ENCODE peak calls at places on chromosomes 7 and 10, in six cellular contexts. One of them, this sample, is unnamed.

GRCh38 chr10:132111121-132111731 is 45.5 kb downstream of the JAKMIP3 start:
- DNase-seq in NCI-H2081 treated with DMSO at 0.1 percent for 48 hours: no peak
- DNase-seq in CD8-positive, alpha-beta T cell: peak; percentile 44
- DNase-seq in posterior vena cava: peak; percentile 74
- DNase-seq in upper lobe of right lung: no peak
- DNase-seq in amygdala: no peak
- DNase-seq in this sample: no peak

GRCh38 chr10:127041561-127041960 is 136.3 kb downstream of the DOCK1 start:
- DNase-seq in NCI-H2081 treated with DMSO at 0.1 percent for 48 hours: no peak
- DNase-seq in CD8-positive, alpha-beta T cell: no peak
- DNase-seq in upper lobe of right lung: no peak
- DNase-seq in posterior vena cava: no peak
- DNase-seq in amygdala: no peak
- DNase-seq in this sample: no peak

GRCh38 chr7:132562690-132563089 is 13.6 kb downstream of the PLXNA4 start:
- DNase-seq in NCI-H2081 treated with DMSO at 0.1 percent for 48 hours: no peak
- DNase-seq in CD8-positive, alpha-beta T cell: no peak
- DNase-seq in amygdala: no peak
- DNase-seq in posterior vena cava: no peak
- DNase-seq in upper lobe of right lung: no peak
- DNase-seq in this sample: no peak

GRCh38 chr10:76456190-76456589 is 1024.8 kb downstream of the LRMDA start:
- DNase-seq in NCI-H2081 treated with DMSO at 0.1 percent for 48 hours: no peak
- DNase-seq in CD8-positive, alpha-beta T cell: no peak
- DNase-seq in upper lobe of right lung: no peak
- DNase-seq in amygdala: no peak
- DNase-seq in posterior vena cava: peak; percentile 85
- DNase-seq in this sample: no peak

GRCh38 chr7:32881074-32881982 is 10.2 kb downstream of the KBTBD2 start:
- DNase-seq in upper lobe of right lung: no peak
- DNase-seq in CD8-positive, alpha-beta T cell: no peak
- DNase-seq in amygdala: no peak
- DNase-seq in posterior vena cava: no peak
- DNase-seq in NCI-H2081 treated with DMSO at 0.1 percent for 48 hours: no peak
- DNase-seq in this sample: no peak

GRCh38 chr7:91718071-91718470 is 162.4 kb downstream of the MTERF1 start:
- DNase-seq in amygdala: no peak
- DNase-seq in NCI-H2081 treated with DMSO at 0.1 percent for 48 hours: no peak
- DNase-seq in CD8-positive, alpha-beta T cell: no peak
- DNase-seq in posterior vena cava: no peak
- DNase-seq in upper lobe of right lung: no peak
- DNase-seq in this sample: no peak

GRCh38 chr10:120460776-120461175 is 3.7 kb downstream of the PLPP4 start:
- DNase-seq in upper lobe of right lung: no peak
- DNase-seq in amygdala: no peak
- DNase-seq in CD8-positive, alpha-beta T cell: no peak
- DNase-seq in posterior vena cava: no peak
- DNase-seq in NCI-H2081 treated with DMSO at 0.1 percent for 48 hours: no peak
- DNase-seq in this sample: no peak

GRCh38 chr7:77331938-77332695 is 84.0 kb downstream of the GSAP start:
- DNase-seq in CD8-positive, alpha-beta T cell: peak; percentile 57
- DNase-seq in posterior vena cava: no peak
- DNase-seq in upper lobe of right lung: peak; percentile 72
- DNase-seq in amygdala: no peak
- DNase-seq in NCI-H2081 treated with DMSO at 0.1 percent for 48 hours: peak; percentile 62
- DNase-seq in this sample: peak; percentile 47

GRCh38 chr7:33979807-33980355 is 74.5 kb downstream of the BMPER start:
- DNase-seq in posterior vena cava: no peak
- DNase-seq in amygdala: no peak
- DNase-seq in CD8-positive, alpha-beta T cell: no peak
- DNase-seq in NCI-H2081 treated with DMSO at 0.1 percent for 48 hours: no peak
- DNase-seq in upper lobe of right lung: no peak
- DNase-seq in this sample: no peak

GRCh38 chr10:30505543-30506298 is 71.7 kb downstream of the MAP3K8 start:
- DNase-seq in upper lobe of right lung: no peak
- DNase-seq in amygdala: no peak
- DNase-seq in CD8-positive, alpha-beta T cell: no peak
- DNase-seq in NCI-H2081 treated with DMSO at 0.1 percent for 48 hours: no peak
- DNase-seq in posterior vena cava: no peak
- DNase-seq in this sample: no peak

GRCh38 chr10:12501851-12502525 is 152.6 kb downstream of the CAMK1D start:
- DNase-seq in amygdala: no peak
- DNase-seq in CD8-positive, alpha-beta T cell: no peak
- DNase-seq in NCI-H2081 treated with DMSO at 0.1 percent for 48 hours: no peak
- DNase-seq in posterior vena cava: peak; percentile 62
- DNase-seq in upper lobe of right lung: peak; percentile 46
- DNase-seq in this sample: no peak

GRCh38 chr7:25350074-25350473 is 121.8 kb upstream of the NPVF start:
- DNase-seq in CD8-positive, alpha-beta T cell: no peak
- DNase-seq in posterior vena cava: no peak
- DNase-seq in amygdala: no peak
- DNase-seq in upper lobe of right lung: no peak
- DNase-seq in NCI-H2081 treated with DMSO at 0.1 percent for 48 hours: no peak
- DNase-seq in this sample: no peak

GRCh38 chr10:13311177-13311575 is 11.3 kb upstream of the PHYH start:
- DNase-seq in amygdala: no peak
- DNase-seq in NCI-H2081 treated with DMSO at 0.1 percent for 48 hours: no peak
- DNase-seq in posterior vena cava: no peak
- DNase-seq in upper lobe of right lung: no peak
- DNase-seq in CD8-positive, alpha-beta T cell: no peak
- DNase-seq in this sample: no peak

GRCh38 chr10:74380780-74381179 is 229.8 kb downstream of the ADK start:
- DNase-seq in amygdala: no peak
- DNase-seq in NCI-H2081 treated with DMSO at 0.1 percent for 48 hours: no peak
- DNase-seq in CD8-positive, alpha-beta T cell: no peak
- DNase-seq in upper lobe of right lung: no peak
- DNase-seq in posterior vena cava: no peak
- DNase-seq in this sample: no peak

GRCh38 chr7:148116954-148117353 is 473.6 kb upstream of the C7orf33 start:
- DNase-seq in posterior vena cava: no peak
- DNase-seq in NCI-H2081 treated with DMSO at 0.1 percent for 48 hours: no peak
- DNase-seq in CD8-positive, alpha-beta T cell: no peak
- DNase-seq in amygdala: no peak
- DNase-seq in upper lobe of right lung: no peak
- DNase-seq in this sample: no peak

GRCh38 chr10:82551501-82551900 is 676.5 kb downstream of the NRG3 start:
- DNase-seq in CD8-positive, alpha-beta T cell: no peak
- DNase-seq in amygdala: no peak
- DNase-seq in NCI-H2081 treated with DMSO at 0.1 percent for 48 hours: no peak
- DNase-seq in upper lobe of right lung: no peak
- DNase-seq in posterior vena cava: no peak
- DNase-seq in this sample: no peak

GRCh38 chr7:95897557-95898183 is 125.3 kb downstream of the DYNC1I1 start:
- DNase-seq in NCI-H2081 treated with DMSO at 0.1 percent for 48 hours: peak; percentile 95
- DNase-seq in posterior vena cava: no peak
- DNase-seq in upper lobe of right lung: no peak
- DNase-seq in CD8-positive, alpha-beta T cell: no peak
- DNase-seq in amygdala: no peak
- DNase-seq in this sample: no peak

GRCh38 chr7:40673285-40673684 is 538.5 kb downstream of the SUGCT start:
- DNase-seq in posterior vena cava: no peak
- DNase-seq in amygdala: no peak
- DNase-seq in NCI-H2081 treated with DMSO at 0.1 percent for 48 hours: no peak
- DNase-seq in upper lobe of right lung: no peak
- DNase-seq in CD8-positive, alpha-beta T cell: no peak
- DNase-seq in this sample: no peak

GRCh38 chr10:114541081-114541833 is 116.8 kb downstream of the ABLIM1 start:
- DNase-seq in amygdala: no peak
- DNase-seq in posterior vena cava: peak; percentile 85
- DNase-seq in upper lobe of right lung: no peak
- DNase-seq in CD8-positive, alpha-beta T cell: peak; percentile 80
- DNase-seq in NCI-H2081 treated with DMSO at 0.1 percent for 48 hours: no peak
- DNase-seq in this sample: no peak

GRCh38 chr7:42278360-42278759 is 41.4 kb upstream of the GLI3 start:
- DNase-seq in NCI-H2081 treated with DMSO at 0.1 percent for 48 hours: no peak
- DNase-seq in posterior vena cava: no peak
- DNase-seq in CD8-positive, alpha-beta T cell: no peak
- DNase-seq in upper lobe of right lung: no peak
- DNase-seq in amygdala: no peak
- DNase-seq in this sample: no peak

GRCh38 chr7:26664735-26665420 is 199.5 kb downstream of the SKAP2 start:
- DNase-seq in amygdala: no peak
- DNase-seq in posterior vena cava: no peak
- DNase-seq in upper lobe of right lung: no peak
- DNase-seq in CD8-positive, alpha-beta T cell: peak; percentile 54
- DNase-seq in NCI-H2081 treated with DMSO at 0.1 percent for 48 hours: no peak
- DNase-seq in this sample: no peak

GRCh38 chr10:97428572-97428981 is 2.6 kb downstream of the PGAM1 start:
- DNase-seq in CD8-positive, alpha-beta T cell: no peak
- DNase-seq in posterior vena cava: no peak
- DNase-seq in NCI-H2081 treated with DMSO at 0.1 percent for 48 hours: no peak
- DNase-seq in amygdala: no peak
- DNase-seq in upper lobe of right lung: no peak
- DNase-seq in this sample: no peak

GRCh38 chr10:104080762-104081161 is 4.9 kb downstream of the COL17A1 start:
- DNase-seq in posterior vena cava: no peak
- DNase-seq in NCI-H2081 treated with DMSO at 0.1 percent for 48 hours: no peak
- DNase-seq in upper lobe of right lung: no peak
- DNase-seq in amygdala: no peak
- DNase-seq in CD8-positive, alpha-beta T cell: no peak
- DNase-seq in this sample: no peak

GRCh38 chr10:91088300-91089140 is 131.9 kb upstream of the PCGF5 start:
- DNase-seq in amygdala: no peak
- DNase-seq in upper lobe of right lung: no peak
- DNase-seq in NCI-H2081 treated with DMSO at 0.1 percent for 48 hours: no peak
- DNase-seq in posterior vena cava: no peak
- DNase-seq in CD8-positive, alpha-beta T cell: no peak
- DNase-seq in this sample: no peak

GRCh38 chr7:9507281-9507680 is 1073.9 kb downstream of the NXPH1 start:
- DNase-seq in NCI-H2081 treated with DMSO at 0.1 percent for 48 hours: no peak
- DNase-seq in amygdala: no peak
- DNase-seq in CD8-positive, alpha-beta T cell: no peak
- DNase-seq in upper lobe of right lung: no peak
- DNase-seq in posterior vena cava: no peak
- DNase-seq in this sample: no peak

GRCh38 chr7:74275401-74275881 is 13.8 kb upstream of the CLIP2 start:
- DNase-seq in CD8-positive, alpha-beta T cell: no peak
- DNase-seq in NCI-H2081 treated with DMSO at 0.1 percent for 48 hours: no peak
- DNase-seq in upper lobe of right lung: no peak
- DNase-seq in amygdala: no peak
- DNase-seq in posterior vena cava: no peak
- DNase-seq in this sample: no peak

GRCh38 chr10:100883322-100883821 is 29.4 kb upstream of the SLF2 start:
- DNase-seq in upper lobe of right lung: peak; percentile 39
- DNase-seq in NCI-H2081 treated with DMSO at 0.1 percent for 48 hours: no peak
- DNase-seq in posterior vena cava: peak; percentile 43
- DNase-seq in CD8-positive, alpha-beta T cell: no peak
- DNase-seq in amygdala: no peak
- DNase-seq in this sample: no peak

GRCh38 chr10:98436704-98437103 is 10.0 kb downstream of the HPS1 start:
- DNase-seq in CD8-positive, alpha-beta T cell: no peak
- DNase-seq in upper lobe of right lung: no peak
- DNase-seq in amygdala: no peak
- DNase-seq in posterior vena cava: no peak
- DNase-seq in NCI-H2081 treated with DMSO at 0.1 percent for 48 hours: no peak
- DNase-seq in this sample: peak; percentile 15